ENCODE peak calls at places on chromosomes 4 and X, in six cellular contexts. K is ovary, A is PC-3, I is colonic mucosa, U is breast epithelium, B is fibroblast of lung. Z is an unnamed sample.

GRCh38 chr4:39820186-39820585 is 122.2 kb downstream of the UBE2K start:
- DNase-seq in A (no peak), K (no peak), I (no peak), B (no peak), U (no peak), Z (no peak)

GRCh38 chrX:153537526-153538295 is 20.3 kb downstream of the ATP2B3 start:
- DNase-seq in A (no peak), K (no peak), B (no peak), I (no peak), U (no peak), Z (no peak)

GRCh38 chrX:7252013-7252610 is 104.2 kb upstream of the PUDP start:
- DNase-seq in I (peak), A (peak), K (no peak), U (peak), B (no peak), Z (peak)

GRCh38 chrX:10296581-10296980 is 139.8 kb downstream of the CLCN4 start:
- DNase-seq in B (peak), U (no peak), K (no peak), A (no peak), I (no peak), Z (no peak)

GRCh38 chr4:147362868-147363440 is 117.9 kb upstream of the EDNRA start:
- DNase-seq in A (peak), B (peak), U (no peak), K (peak), I (peak), Z (no peak)

GRCh38 chr4:6962211-6963041 is 52.8 kb downstream of the TBC1D14 start:
- DNase-seq in B (no peak), U (peak), A (no peak), I (no peak), K (no peak), Z (no peak)

GRCh38 chrX:1851527-1851926 is 236.7 kb downstream of the ASMT start:
- DNase-seq in B (no peak), I (no peak), U (no peak), K (no peak), A (no peak), Z (no peak)

GRCh38 chr4:157270108-157270507 is 49.6 kb downstream of the GRIA2 start:
- DNase-seq in I (no peak), B (no peak), A (no peak), K (no peak), U (no peak), Z (no peak)

GRCh38 chr4:188107931-188108843 is 1.2 kb downstream of the TRIML2 start:
- DNase-seq in I (no peak), U (no peak), K (no peak), A (peak), B (peak), Z (peak)

GRCh38 chr4:25807101-25807728 is 55.6 kb downstream of the SEL1L3 start:
- DNase-seq in B (no peak), A (no peak), U (no peak), I (no peak), K (no peak), Z (no peak)

GRCh38 chr4:1637580-1638271 is 46.4 kb downstream of the FAM53A start:
- DNase-seq in K (no peak), I (no peak), U (no peak), A (no peak), B (no peak), Z (no peak)

GRCh38 chrX:42869659-42870476 is 91.9 kb upstream of the PPP1R2C start:
- DNase-seq in B (no peak), U (no peak), A (no peak), K (no peak), I (no peak), Z (no peak)

GRCh38 chr4:89048906-89049601 is 7.9 kb downstream of the FAM13A start:
- DNase-seq in K (no peak), U (no peak), I (no peak), A (no peak), B (no peak), Z (no peak)

GRCh38 chrX:119156241-119156640 is 28.6 kb upstream of the KIAA1210 start:
- DNase-seq in A (no peak), I (no peak), B (no peak), U (no peak), K (no peak), Z (no peak)

GRCh38 chr4:154277164-154277563 is 214.4 kb downstream of the DCHS2 start:
- DNase-seq in B (peak), K (no peak), A (no peak), U (no peak), I (no peak), Z (no peak)

GRCh38 chr4:16685536-16685935 is 212.9 kb downstream of the LDB2 start:
- DNase-seq in K (no peak), I (no peak), B (peak), A (no peak), U (no peak), Z (no peak)

GRCh38 chrX:42678133-42678532 is 99.8 kb downstream of the PPP1R2C start:
- DNase-seq in U (no peak), A (peak), I (no peak), B (peak), K (no peak), Z (no peak)

GRCh38 chr4:29309050-29309449 is 1411.1 kb upstream of the PCDH7 start:
- DNase-seq in U (no peak), A (peak), B (peak), K (no peak), I (no peak), Z (no peak)

GRCh38 chr4:151638295-151638858 is 122.4 kb downstream of the GATB start:
- DNase-seq in U (no peak), K (no peak), A (no peak), B (no peak), I (no peak), Z (no peak)

GRCh38 chr4:3036131-3036952 is 38.0 kb downstream of the HTT-AS start:
- DNase-seq in U (no peak), A (no peak), I (no peak), B (no peak), K (no peak), Z (no peak)

GRCh38 chr4:87152310-87153061 is 67.9 kb downstream of the KLHL8 start:
- DNase-seq in I (no peak), K (no peak), B (peak), A (no peak), U (no peak), Z (no peak)

GRCh38 chr4:53098681-53099121 is 236.6 kb downstream of the RASL11B start:
- DNase-seq in B (peak), A (peak), K (no peak), I (no peak), U (no peak), Z (peak)

GRCh38 chr4:87050596-87050995 is 115.8 kb downstream of the AFF1 start:
- DNase-seq in A (no peak), I (no peak), B (no peak), K (no peak), U (no peak), Z (no peak)

GRCh38 chrX:31279359-31279758 is 207.5 kb upstream of the FTHL17 start:
- DNase-seq in B (peak), K (no peak), A (peak), U (no peak), I (no peak), Z (peak)

GRCh38 chrX:86887341-86887740 is 630.3 kb upstream of the KLHL4 start:
- DNase-seq in B (no peak), I (no peak), U (no peak), A (no peak), K (no peak), Z (no peak)

GRCh38 chrX:69277961-69278795 is 112.9 kb upstream of the PJA1 start:
- DNase-seq in I (no peak), B (no peak), K (no peak), U (no peak), A (no peak), Z (no peak)

GRCh38 chrX:66012094-66012534 is 27.8 kb downstream of the VSIG4 start:
- DNase-seq in U (no peak), B (no peak), K (no peak), I (no peak), A (no peak), Z (no peak)

GRCh38 chrX:45445745-45446412 is 245.2 kb upstream of the DIPK2B start:
- DNase-seq in K (no peak), I (no peak), U (no peak), A (peak), B (peak), Z (peak)

GRCh38 chr4:161601011-161601410 is 562.8 kb downstream of the FSTL5 start:
- DNase-seq in I (no peak), A (no peak), U (no peak), B (no peak), K (no peak), Z (no peak)

GRCh38 chr4:8473198-8473919 is 32.8 kb downstream of the TRMT44 start:
- DNase-seq in I (no peak), U (no peak), A (no peak), B (peak), K (peak), Z (no peak)

GRCh38 chrX:18886344-18887161 is 97.4 kb downstream of the PHKA2 start:
- DNase-seq in K (peak), U (peak), A (peak), B (peak), I (peak), Z (no peak)

GRCh38 chr4:48315728-48316630 is 25.4 kb upstream of the SLAIN2 start:
- DNase-seq in A (peak), U (no peak), B (peak), K (no peak), I (peak), Z (no peak)

GRCh38 chrX:118975831-118976598 is 1.6 kb downstream of the LONRF3 start:
- DNase-seq in A (peak), K (peak), U (peak), I (peak), B (peak), Z (no peak)

GRCh38 chr4:52577285-52577968 is 81.7 kb downstream of the USP46 start:
- DNase-seq in I (no peak), U (no peak), B (peak), K (no peak), A (peak), Z (peak)

GRCh38 chr4:912548-913279 is 19.4 kb downstream of the GAK start:
- DNase-seq in B (peak), I (peak), K (no peak), A (no peak), U (no peak), Z (peak)

GRCh38 chrX:38516196-38516595 is 45.1 kb upstream of the TSPAN7 start:
- DNase-seq in I (no peak), U (no peak), A (no peak), B (no peak), K (no peak), Z (no peak)

GRCh38 chr4:82360298-82361177 is 13.3 kb downstream of the HNRNPD start:
- DNase-seq in U (no peak), I (no peak), A (peak), K (no peak), B (no peak), Z (no peak)

GRCh38 chr4:174211611-174212044 is 71.8 kb downstream of the FBXO8 start:
- DNase-seq in U (no peak), A (no peak), K (no peak), B (no peak), I (no peak), Z (no peak)

GRCh38 chr4:183841001-183841400 is 64.1 kb upstream of the STOX2 start:
- DNase-seq in I (no peak), A (no peak), B (no peak), U (no peak), K (no peak), Z (no peak)

GRCh38 chrX:108312011-108312410 is 126.2 kb downstream of the COL4A6 start:
- DNase-seq in U (no peak), I (no peak), A (peak), K (no peak), B (peak), Z (no peak)
- H3K27ac ChIP-seq in U (no peak), I (no peak), A (peak), K (no peak), B (no peak), Z (peak)

DNA sequence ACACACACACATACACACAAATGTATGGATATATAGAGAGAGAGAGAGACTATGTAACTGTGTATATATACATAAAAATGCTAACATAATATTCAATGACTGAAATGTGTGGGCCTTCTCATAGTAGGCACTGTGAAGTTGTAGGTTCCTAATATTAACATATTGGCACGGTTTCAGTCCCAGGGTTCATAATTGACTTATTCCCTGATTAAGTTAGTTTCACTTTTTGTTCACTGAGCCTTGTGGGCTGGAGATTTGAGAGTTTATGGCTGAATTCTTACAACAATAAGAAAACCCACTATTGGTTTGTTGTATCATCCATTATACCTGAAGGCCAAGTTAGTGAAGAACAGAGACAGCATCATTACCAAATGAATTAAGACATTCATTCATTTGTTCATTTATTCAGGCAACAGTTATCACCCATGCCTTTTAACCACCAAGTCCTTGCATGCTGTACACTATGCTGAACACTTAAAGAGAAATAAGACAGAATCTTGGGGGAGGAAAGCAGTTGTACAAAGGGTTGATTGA is 68.6 kb downstream of the GAB1 start:
- DNase-seq in U (no peak), A (no peak), K (no peak), I (no peak), B (no peak), Z (no peak)
- H3K27ac ChIP-seq in U (no peak), A (no peak), K (no peak), I (no peak), B (no peak), Z (no peak)

GRCh38 chr4:67020079-67020807 is 525.1 kb downstream of the CENPC start:
- DNase-seq in K (no peak), I (no peak), U (no peak), B (peak), A (peak), Z (no peak)

GRCh38 chr4:67014592-67014991 is 530.7 kb downstream of the CENPC start:
- DNase-seq in B (no peak), K (no peak), I (no peak), U (no peak), A (no peak), Z (no peak)

DNA sequence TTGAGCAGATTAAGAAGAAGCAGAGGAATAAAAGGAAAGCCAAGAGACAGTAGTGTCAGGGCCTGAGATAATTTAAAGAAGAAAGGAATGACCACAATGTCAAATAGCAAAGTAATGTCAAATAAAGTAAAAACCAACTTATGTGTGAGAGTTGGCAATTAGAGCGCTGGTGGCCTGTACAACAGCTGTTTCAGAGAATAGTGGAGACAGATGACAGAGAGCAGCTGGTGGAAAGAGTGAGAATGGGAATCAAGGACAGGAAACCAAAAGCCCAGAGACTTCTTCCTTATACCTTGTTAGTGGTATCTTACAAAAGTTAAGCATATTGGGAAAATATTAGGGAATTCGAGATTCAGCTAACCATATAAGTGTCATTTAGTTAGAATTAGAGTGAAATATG is 525.6 kb downstream of the CENPC start:
- DNase-seq in A (no peak), I (no peak), K (no peak), B (peak), U (no peak), Z (no peak)
- H3K27ac ChIP-seq in A (no peak), I (no peak), K (no peak), B (no peak), U (no peak), Z (no peak)

GRCh38 chr4:165293927-165294649 is 33.4 kb upstream of the MSMO1 start:
- DNase-seq in U (no peak), I (no peak), B (no peak), K (no peak), A (no peak), Z (no peak)
- H3K27ac ChIP-seq in U (no peak), I (no peak), B (no peak), K (no peak), A (no peak), Z (no peak)

GRCh38 chrX:149858592-149858991 is 22.4 kb upstream of the MAGEA8 start:
- DNase-seq in A (no peak), U (no peak), B (no peak), K (no peak), I (no peak), Z (no peak)

GRCh38 chrX:149865390-149865789 is 15.6 kb upstream of the MAGEA8 start:
- DNase-seq in B (no peak), K (no peak), A (no peak), U (no peak), I (no peak), Z (no peak)

DNA sequence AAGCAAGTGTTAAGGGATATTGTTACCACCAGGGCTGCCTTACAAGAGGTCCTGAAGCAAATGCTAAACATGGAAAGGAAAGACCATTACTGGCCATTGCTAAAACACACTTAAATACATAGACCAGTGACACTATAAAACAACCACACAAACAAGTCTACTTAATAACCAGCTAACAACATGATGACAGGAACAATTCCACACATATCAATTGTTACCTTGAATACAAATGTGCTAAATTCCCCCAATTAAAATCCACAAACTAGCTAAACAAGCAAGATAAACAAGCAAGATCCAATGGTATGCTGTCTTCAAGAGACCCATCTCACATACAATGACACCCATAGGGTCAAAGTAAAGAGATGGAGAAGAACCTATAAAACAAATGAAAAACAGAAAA is 20.5 kb upstream of the MAGEA8 start:
- DNase-seq in U (no peak), K (no peak), B (no peak), A (no peak), I (no peak), Z (no peak)
- H3K27ac ChIP-seq in U (no peak), K (no peak), B (no peak), A (no peak), I (no peak), Z (no peak)

GRCh38 chr4:93839704-93840103 is 11.2 kb downstream of the ATOH1 start:
- DNase-seq in B (no peak), U (no peak), A (no peak), I (no peak), K (no peak), Z (no peak)

GRCh38 chr4:93842512-93843252 is 14.1 kb downstream of the ATOH1 start:
- DNase-seq in K (no peak), B (no peak), I (peak), A (no peak), U (no peak), Z (no peak)

GRCh38 chr4:93835929-93836328 is 7.4 kb downstream of the ATOH1 start:
- DNase-seq in K (no peak), B (no peak), A (no peak), I (no peak), U (no peak), Z (no peak)

DNA sequence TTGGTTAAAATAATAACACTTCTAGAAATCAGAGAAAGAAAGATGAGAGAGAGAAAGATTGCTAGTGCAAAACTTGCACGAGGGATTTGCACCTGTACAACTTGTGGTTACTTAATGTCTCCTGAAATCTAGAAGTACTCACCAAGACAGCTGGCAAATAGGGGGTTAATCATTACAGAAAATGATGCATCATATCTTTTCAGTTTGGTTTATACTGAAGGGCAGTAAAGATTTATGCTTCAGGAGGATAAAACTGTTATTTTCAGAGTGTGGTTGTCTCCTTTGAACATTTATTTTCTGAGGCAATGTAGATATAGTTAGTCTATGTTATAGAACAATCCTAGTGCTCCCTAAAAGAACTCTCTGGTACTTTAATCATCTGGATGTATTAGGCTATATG is 13.2 kb downstream of the ATOH1 start:
- DNase-seq in B (no peak), K (no peak), A (no peak), I (no peak), U (no peak), Z (no peak)
- H3K27ac ChIP-seq in B (no peak), K (no peak), A (no peak), I (peak), U (no peak), Z (no peak)

DNA sequence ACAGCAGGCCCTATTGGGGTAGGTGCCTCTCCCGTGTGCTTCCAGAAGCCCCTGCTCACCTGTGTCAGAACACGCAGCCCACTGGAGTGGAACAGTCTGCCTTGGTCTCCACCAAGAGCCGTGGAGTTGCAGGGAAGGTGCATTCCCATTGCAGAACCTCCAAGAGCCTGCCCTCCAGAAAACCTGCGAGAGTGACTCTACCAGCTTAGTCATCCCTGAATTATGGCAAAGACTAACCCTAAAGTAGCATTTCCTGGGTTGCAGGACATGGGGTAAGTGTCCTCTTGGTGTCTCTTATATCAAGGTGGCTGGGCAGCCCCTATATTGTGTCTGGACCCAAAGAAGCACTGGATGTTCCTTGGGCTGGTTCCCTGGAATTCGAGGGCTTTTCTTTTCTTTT is 224.6 kb downstream of the BCOR start:
- DNase-seq in U (no peak), K (no peak), A (peak), B (no peak), I (no peak), Z (no peak)
- H3K27ac ChIP-seq in U (no peak), K (no peak), A (no peak), B (no peak), I (no peak), Z (no peak)

GRCh38 chr4:150477869-150478268 is 104.1 kb upstream of the MAB21L2 start:
- DNase-seq in A (no peak), I (no peak), U (no peak), B (no peak), K (no peak), Z (no peak)
- H3K27ac ChIP-seq in A (no peak), I (no peak), U (no peak), B (no peak), K (no peak), Z (no peak)